ENCODE peak calls at places on chromosomes 5 and 9, in seven cellular contexts. One of them, this sample, is unnamed. For H3K4me1, the result is how much of the 10 kb centered on the place peaks cover.

GRCh38 chr5:16935271-16936149 is 578 bp downstream of the MYO10 start:
- DNase-seq in GM23248: peak
- DNase-seq in upper lobe of right lung: peak
- DNase-seq in fibroblast of lung: peak
- DNase-seq in tibial artery: peak
- DNase-seq in body of pancreas: peak
- DNase-seq in aorta: peak
- DNase-seq in this sample: peak

GRCh38 chr9:114155263-114155966 is at the start of gene COL27A1:
- DNase-seq in aorta: peak
- DNase-seq in tibial artery: peak
- DNase-seq in upper lobe of right lung: peak
- DNase-seq in GM23248: peak
- DNase-seq in body of pancreas: peak
- DNase-seq in fibroblast of lung: peak
- DNase-seq in this sample: no peak

GRCh38 chr9:101397746-101398334 is 578 bp downstream of the MRPL50 start:
- DNase-seq in GM23248: no peak
- DNase-seq in tibial artery: no peak
- DNase-seq in fibroblast of lung: no peak
- DNase-seq in body of pancreas: no peak
- DNase-seq in aorta: no peak
- DNase-seq in upper lobe of right lung: no peak
- DNase-seq in this sample: no peak

GRCh38 chr9:36341936-36342577 is 58.0 kb downstream of the RNF38 start:
- DNase-seq in aorta: no peak
- DNase-seq in tibial artery: no peak
- DNase-seq in body of pancreas: no peak
- DNase-seq in fibroblast of lung: no peak
- DNase-seq in upper lobe of right lung: no peak
- DNase-seq in GM23248: no peak
- DNase-seq in this sample: no peak

GRCh38 chr5:32027717-32028321 is 146.3 kb downstream of the GOLPH3 start:
- DNase-seq in fibroblast of lung: peak
- DNase-seq in GM23248: peak
- DNase-seq in body of pancreas: peak
- DNase-seq in upper lobe of right lung: no peak
- DNase-seq in tibial artery: peak
- DNase-seq in aorta: no peak
- DNase-seq in this sample: no peak

GRCh38 chr5:109898547-109899544 is 209.1 kb downstream of the MAN2A1 start:
- DNase-seq in upper lobe of right lung: no peak
- DNase-seq in body of pancreas: no peak
- DNase-seq in tibial artery: no peak
- DNase-seq in aorta: peak
- DNase-seq in GM23248: peak
- DNase-seq in fibroblast of lung: peak
- DNase-seq in this sample: no peak

GRCh38 chr5:17727212-17727611 is 93.0 kb downstream of the TAF11L14 start:
- DNase-seq in upper lobe of right lung: no peak
- DNase-seq in aorta: no peak
- DNase-seq in tibial artery: no peak
- DNase-seq in GM23248: no peak
- DNase-seq in body of pancreas: no peak
- DNase-seq in fibroblast of lung: no peak
- DNase-seq in this sample: no peak

GRCh38 chr5:32297181-32298055 is 15.3 kb downstream of the MTMR12 start:
- DNase-seq in GM23248: no peak
- DNase-seq in tibial artery: no peak
- DNase-seq in aorta: no peak
- DNase-seq in fibroblast of lung: no peak
- DNase-seq in upper lobe of right lung: no peak
- DNase-seq in body of pancreas: no peak
- DNase-seq in this sample: no peak

GRCh38 chr9:20604561-20604960 is 17.7 kb downstream of the MLLT3 start:
- DNase-seq in upper lobe of right lung: no peak
- DNase-seq in body of pancreas: no peak
- DNase-seq in fibroblast of lung: peak
- DNase-seq in GM23248: peak
- DNase-seq in tibial artery: no peak
- DNase-seq in aorta: no peak
- DNase-seq in this sample: no peak

GRCh38 chr5:10525124-10525495 is 38.8 kb upstream of the ANKRD33B start:
- DNase-seq in fibroblast of lung: no peak
- DNase-seq in upper lobe of right lung: no peak
- DNase-seq in aorta: no peak
- DNase-seq in tibial artery: no peak
- DNase-seq in GM23248: no peak
- DNase-seq in body of pancreas: no peak
- DNase-seq in this sample: no peak

GRCh38 chr5:106020889-106021288 is 1649.8 kb downstream of the EFNA5 start:
- DNase-seq in aorta: no peak
- DNase-seq in body of pancreas: no peak
- DNase-seq in GM23248: no peak
- DNase-seq in tibial artery: no peak
- DNase-seq in upper lobe of right lung: no peak
- DNase-seq in fibroblast of lung: peak
- DNase-seq in this sample: no peak

DNA sequence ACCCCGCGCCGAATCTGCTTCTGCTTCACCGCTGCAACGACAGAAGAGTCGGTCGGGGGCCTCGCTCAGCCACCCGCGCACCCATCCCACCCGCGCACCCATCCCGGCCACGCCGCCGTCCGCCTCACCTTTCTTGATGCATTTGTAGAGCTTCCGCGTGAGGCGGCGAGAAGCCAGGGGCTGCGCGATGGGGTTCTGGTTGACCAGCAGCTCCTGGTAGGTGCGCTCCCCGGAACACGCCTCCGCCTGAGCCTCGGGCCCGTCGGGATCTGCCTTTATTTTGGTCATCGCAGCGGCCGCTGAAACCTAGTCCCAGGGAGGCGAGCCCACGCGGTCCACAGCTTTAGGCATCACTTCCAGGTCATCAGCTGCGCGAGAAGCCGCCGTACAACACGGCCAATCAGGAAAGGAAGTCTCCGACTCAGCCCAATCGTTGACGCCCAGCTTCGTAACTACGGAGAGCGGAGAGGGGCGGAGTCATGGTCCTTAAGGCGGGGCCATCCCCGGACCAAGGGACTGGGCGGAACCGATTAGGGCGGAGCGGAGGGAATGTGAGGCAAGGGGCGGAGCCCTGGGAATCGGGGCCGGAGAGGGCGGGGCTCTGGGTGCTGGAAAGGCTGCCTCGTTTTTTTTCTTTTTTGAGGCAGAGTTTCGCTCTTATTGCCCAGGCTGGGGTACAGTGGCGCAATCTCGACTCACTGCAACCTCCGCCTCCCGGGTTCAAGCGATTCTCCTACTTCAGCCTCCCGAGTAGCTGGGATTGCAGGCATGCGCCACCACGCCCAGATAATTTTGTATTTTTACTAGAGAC is at the start of gene NHP2:
- DNase-seq in upper lobe of right lung: peak
- DNase-seq in tibial artery: peak
- DNase-seq in fibroblast of lung: peak
- DNase-seq in body of pancreas: peak
- DNase-seq in GM23248: peak
- DNase-seq in aorta: peak
- DNase-seq in this sample: peak
- H3K4me1 ChIP-seq in upper lobe of right lung: under half
- H3K4me1 ChIP-seq in tibial artery: under half
- H3K4me1 ChIP-seq in fibroblast of lung: under half
- H3K4me1 ChIP-seq in body of pancreas: under half
- H3K4me1 ChIP-seq in GM23248: under half
- H3K4me1 ChIP-seq in aorta: under half
- H3K4me1 ChIP-seq in this sample: under half

DNA sequence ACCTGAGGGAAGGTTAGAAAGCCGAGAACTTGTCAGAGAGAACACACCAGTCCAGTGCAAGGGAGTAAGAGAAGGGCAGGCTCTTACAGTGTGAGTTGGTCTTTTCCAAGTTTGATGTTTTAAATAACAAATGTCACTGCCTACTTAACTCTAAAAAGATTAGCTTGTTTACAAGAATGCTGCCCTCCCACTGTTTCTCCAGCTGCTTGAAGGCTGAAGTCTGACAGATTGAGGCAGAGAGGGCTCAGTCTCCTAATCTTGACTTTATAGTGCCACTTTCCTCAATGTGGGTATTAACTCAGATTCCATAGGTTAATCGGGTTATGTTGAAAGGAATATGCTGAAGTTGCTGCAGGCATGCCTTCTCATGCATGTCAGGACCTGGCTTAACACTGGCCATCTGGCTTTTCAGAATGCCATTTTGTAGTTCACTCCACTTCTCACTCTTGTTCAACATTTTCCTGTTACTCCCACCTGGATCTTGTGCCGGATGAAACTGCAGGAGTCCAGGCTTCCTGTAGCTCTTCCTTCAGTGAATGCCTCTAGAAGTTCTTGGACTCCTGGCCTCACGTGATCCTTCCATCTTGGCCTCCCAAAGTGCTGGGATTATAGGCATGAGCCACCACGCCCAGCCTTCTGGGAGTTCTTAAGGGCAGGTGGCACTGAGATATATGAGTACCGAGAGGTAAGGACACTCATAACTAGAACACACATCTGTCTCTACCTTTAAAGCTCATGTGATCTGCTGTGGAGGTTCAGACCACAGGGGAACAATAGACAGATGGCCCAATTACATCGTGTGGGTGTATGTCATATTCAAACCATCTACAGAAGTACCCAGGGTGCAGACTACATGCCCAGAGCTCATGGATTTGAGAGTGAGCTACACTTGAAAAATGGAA is 249.7 kb downstream of the ARHGAP26 start:
- DNase-seq in fibroblast of lung: no peak
- DNase-seq in tibial artery: no peak
- DNase-seq in body of pancreas: no peak
- DNase-seq in aorta: no peak
- DNase-seq in upper lobe of right lung: no peak
- DNase-seq in GM23248: no peak
- DNase-seq in this sample: no peak
- H3K4me1 ChIP-seq in fibroblast of lung: under half
- H3K4me1 ChIP-seq in tibial artery: under half
- H3K4me1 ChIP-seq in body of pancreas: under half
- H3K4me1 ChIP-seq in aorta: under half
- H3K4me1 ChIP-seq in upper lobe of right lung: under half
- H3K4me1 ChIP-seq in GM23248: under half
- H3K4me1 ChIP-seq in this sample: under half

DNA sequence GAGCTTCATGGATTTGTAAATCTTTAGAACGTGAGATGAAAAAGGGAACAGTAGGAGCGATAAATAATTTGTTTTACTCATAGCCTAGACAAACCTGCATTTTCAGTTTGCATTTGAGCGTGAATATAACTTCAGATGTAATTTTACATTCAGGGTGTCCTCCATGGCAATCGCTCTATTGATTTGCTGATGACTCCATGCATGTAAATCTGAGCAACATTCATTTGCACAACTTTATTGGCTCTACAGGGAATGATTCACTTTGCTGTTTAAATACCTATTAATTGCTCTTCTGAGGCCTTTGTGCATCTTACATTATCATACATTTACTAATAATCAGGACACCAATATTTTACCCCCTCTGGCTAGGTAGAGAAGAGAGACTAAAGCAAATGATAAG is 122.2 kb downstream of the EGFLAM start:
- DNase-seq in body of pancreas: no peak
- DNase-seq in upper lobe of right lung: no peak
- DNase-seq in fibroblast of lung: no peak
- DNase-seq in tibial artery: no peak
- DNase-seq in aorta: no peak
- DNase-seq in GM23248: no peak
- DNase-seq in this sample: no peak
- H3K4me1 ChIP-seq in body of pancreas: under half
- H3K4me1 ChIP-seq in upper lobe of right lung: under half
- H3K4me1 ChIP-seq in fibroblast of lung: under half
- H3K4me1 ChIP-seq in tibial artery: under half
- H3K4me1 ChIP-seq in aorta: under half
- H3K4me1 ChIP-seq in GM23248: under half
- H3K4me1 ChIP-seq in this sample: under half

GRCh38 chr5:1312993-1313833 is 18.3 kb upstream of the TERT start:
- DNase-seq in GM23248: no peak
- DNase-seq in upper lobe of right lung: peak
- DNase-seq in aorta: peak
- DNase-seq in tibial artery: peak
- DNase-seq in body of pancreas: no peak
- DNase-seq in fibroblast of lung: no peak
- DNase-seq in this sample: peak

GRCh38 chr5:1316588-1316902 is 21.7 kb upstream of the TERT start:
- DNase-seq in aorta: no peak
- DNase-seq in body of pancreas: no peak
- DNase-seq in fibroblast of lung: no peak
- DNase-seq in upper lobe of right lung: no peak
- DNase-seq in tibial artery: no peak
- DNase-seq in GM23248: no peak
- DNase-seq in this sample: no peak

GRCh38 chr5:1315018-1315708 is 20.3 kb upstream of the TERT start:
- DNase-seq in fibroblast of lung: no peak
- DNase-seq in GM23248: no peak
- DNase-seq in body of pancreas: no peak
- DNase-seq in aorta: peak
- DNase-seq in upper lobe of right lung: peak
- DNase-seq in tibial artery: peak
- DNase-seq in this sample: no peak

GRCh38 chr5:1315709-1316587 is 21.1 kb upstream of the TERT start:
- DNase-seq in upper lobe of right lung: peak
- DNase-seq in GM23248: peak
- DNase-seq in aorta: peak
- DNase-seq in tibial artery: peak
- DNase-seq in fibroblast of lung: peak
- DNase-seq in body of pancreas: peak
- DNase-seq in this sample: peak

DNA sequence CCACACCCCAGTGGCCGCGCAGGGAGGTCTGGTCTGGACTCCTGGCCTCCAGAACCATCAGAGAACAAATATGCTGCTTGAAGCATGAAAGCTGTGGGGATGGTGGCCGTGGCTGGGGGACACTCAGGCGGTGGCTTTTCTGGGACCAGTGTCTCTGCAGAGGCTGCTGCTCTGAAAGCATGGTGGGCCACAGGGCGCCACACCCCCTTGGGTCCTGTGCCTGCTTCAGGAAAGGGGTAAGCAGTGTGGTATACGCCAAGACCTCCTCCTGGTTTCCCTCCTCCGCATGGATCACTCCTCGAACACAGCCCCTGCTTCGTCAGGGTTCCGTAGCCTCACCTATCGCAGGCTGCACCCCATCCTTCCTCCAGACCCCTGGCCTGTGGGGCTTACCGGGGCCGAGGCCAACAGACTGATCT is 19.7 kb upstream of the TERT start:
- DNase-seq in tibial artery: peak
- DNase-seq in fibroblast of lung: no peak
- DNase-seq in GM23248: no peak
- DNase-seq in aorta: peak
- DNase-seq in upper lobe of right lung: peak
- DNase-seq in body of pancreas: no peak
- DNase-seq in this sample: no peak
- H3K4me1 ChIP-seq in tibial artery: under half
- H3K4me1 ChIP-seq in fibroblast of lung: under half
- H3K4me1 ChIP-seq in GM23248: under half
- H3K4me1 ChIP-seq in aorta: under half
- H3K4me1 ChIP-seq in upper lobe of right lung: under half
- H3K4me1 ChIP-seq in body of pancreas: under half
- H3K4me1 ChIP-seq in this sample: under half

DNA sequence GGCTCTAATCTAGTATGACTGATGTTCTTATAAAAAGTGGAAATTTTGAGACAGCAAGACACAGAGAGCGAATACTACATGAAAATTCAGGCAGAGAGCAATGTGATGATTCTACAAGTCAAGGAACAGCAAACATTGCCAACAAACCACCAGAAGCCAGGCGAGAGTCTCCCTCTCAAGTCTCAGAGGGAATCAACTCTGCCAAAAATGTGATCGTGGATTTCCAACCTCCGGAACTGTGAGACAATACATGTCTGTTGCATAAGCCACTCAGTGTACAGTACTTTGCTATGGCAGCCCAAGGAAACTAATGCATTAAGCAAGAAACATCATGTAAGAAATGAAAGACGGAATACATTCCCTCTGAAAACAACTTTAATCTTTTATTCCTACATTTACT is 52.1 kb upstream of the CCNG1 start:
- DNase-seq in upper lobe of right lung: no peak
- DNase-seq in aorta: no peak
- DNase-seq in fibroblast of lung: peak
- DNase-seq in GM23248: peak
- DNase-seq in tibial artery: no peak
- DNase-seq in body of pancreas: no peak
- DNase-seq in this sample: no peak
- H3K4me1 ChIP-seq in upper lobe of right lung: under half
- H3K4me1 ChIP-seq in aorta: under half
- H3K4me1 ChIP-seq in fibroblast of lung: under half
- H3K4me1 ChIP-seq in GM23248: under half
- H3K4me1 ChIP-seq in tibial artery: under half
- H3K4me1 ChIP-seq in body of pancreas: under half
- H3K4me1 ChIP-seq in this sample: under half